ENCODE peak calls at places on chromosome 20, in five cellular contexts. One of them, this sample, is unnamed.

GRCh38 chr20:53914861-53915458 is 155.4 kb downstream of the BCAS1 start:
- DNase-seq in ELF-1: no peak
- DNase-seq in ELR: peak
- DNase-seq in non-pigmented ciliary epithelial cell: no peak
- DNase-seq in T-helper 9 cell: no peak
- DNase-seq in this sample: no peak

GRCh38 chr20:11182715-11183114 is 508.9 kb upstream of the JAG1 start:
- DNase-seq in ELF-1: no peak
- DNase-seq in ELR: no peak
- DNase-seq in non-pigmented ciliary epithelial cell: no peak
- DNase-seq in T-helper 9 cell: no peak
- DNase-seq in this sample: no peak

GRCh38 chr20:38957915-38958485 is 4.1 kb upstream of the DHX35 start:
- DNase-seq in ELF-1: no peak
- DNase-seq in ELR: no peak
- DNase-seq in non-pigmented ciliary epithelial cell: no peak
- DNase-seq in T-helper 9 cell: no peak
- DNase-seq in this sample: no peak

GRCh38 chr20:63112491-63113219 is 103.3 kb downstream of the YTHDF1 start:
- DNase-seq in ELF-1: no peak
- DNase-seq in ELR: no peak
- DNase-seq in non-pigmented ciliary epithelial cell: no peak
- DNase-seq in T-helper 9 cell: no peak
- DNase-seq in this sample: no peak

GRCh38 chr20:50866036-50866685 is 65.1 kb downstream of the ADNP start:
- DNase-seq in ELF-1: no peak
- DNase-seq in ELR: no peak
- DNase-seq in non-pigmented ciliary epithelial cell: no peak
- DNase-seq in T-helper 9 cell: no peak
- DNase-seq in this sample: no peak

GRCh38 chr20:19811231-19811630 is 53.2 kb downstream of the RIN2 start:
- DNase-seq in ELF-1: no peak
- DNase-seq in ELR: no peak
- DNase-seq in non-pigmented ciliary epithelial cell: no peak
- DNase-seq in T-helper 9 cell: no peak
- DNase-seq in this sample: no peak

GRCh38 chr20:57594092-57594911 is 25.9 kb downstream of the ZBP1 start:
- DNase-seq in ELF-1: peak
- DNase-seq in ELR: peak
- DNase-seq in non-pigmented ciliary epithelial cell: no peak
- DNase-seq in T-helper 9 cell: peak
- DNase-seq in this sample: peak

GRCh38 chr20:63639093-63639860 is 12.4 kb upstream of the GMEB2 start:
- DNase-seq in ELF-1: no peak
- DNase-seq in ELR: no peak
- DNase-seq in non-pigmented ciliary epithelial cell: no peak
- DNase-seq in T-helper 9 cell: peak
- DNase-seq in this sample: peak

GRCh38 chr20:36541227-36542018 is at the start of gene MYL9:
- DNase-seq in ELF-1: peak
- DNase-seq in ELR: peak
- DNase-seq in non-pigmented ciliary epithelial cell: no peak
- DNase-seq in T-helper 9 cell: no peak
- DNase-seq in this sample: no peak

This sample was measured in T-helper 17 cell.